ENCODE peak calls at places on chromosomes 16 and 17, in five cellular contexts. J, F, G, D and C are unnamed samples.

GRCh38 chr16:4372578-4373355 is 1.1 kb downstream of the VASN start:
- DNase-seq in D (peak), J (peak), G (no peak), F (peak), C (no peak)

GRCh38 chr16:1021553-1022160 is 40.1 kb downstream of the SOX8 start:
- DNase-seq in J (no peak), G (no peak), F (no peak), D (no peak), C (no peak)

GRCh38 chr17:3904486-3904885 is 11.6 kb upstream of the CAMKK1 start:
- DNase-seq in G (no peak), F (no peak), J (no peak), D (no peak), C (no peak)

GRCh38 chr16:2145843-2146242 is 2.6 kb upstream of the RAB26 start:
- DNase-seq in J (no peak), G (no peak), D (no peak), F (no peak), C (no peak)

GRCh38 chr16:57621521-57622268 is 6.7 kb upstream of the ADGRG1 start:
- DNase-seq in F (no peak), D (no peak), G (no peak), J (no peak), C (no peak)

GRCh38 chr16:58026139-58026704 is 668 bp downstream of the MMP15 start:
- DNase-seq in F (no peak), D (peak), G (no peak), J (peak), C (no peak)

GRCh38 chr16:8572919-8573724 is 17.2 kb downstream of the TMEM114 start:
- DNase-seq in D (peak), G (no peak), J (peak), F (no peak), C (no peak)

GRCh38 chr17:17712268-17712924 is 31.1 kb downstream of the RAI1 start:
- DNase-seq in G (no peak), F (peak), D (no peak), J (no peak), C (no peak)

GRCh38 chr16:70646260-70647241 is at the start of gene IL34:
- DNase-seq in F (no peak), J (peak), G (no peak), D (no peak), C (no peak)

GRCh38 chr16:2337431-2338296 is 2.9 kb downstream of the ABCA3 start:
- DNase-seq in D (no peak), J (no peak), G (no peak), F (peak), C (no peak)

GRCh38 chr17:5122586-5123342 is 6.9 kb downstream of the USP6 start:
- DNase-seq in G (no peak), D (peak), J (no peak), F (peak), C (no peak)

DNA sequence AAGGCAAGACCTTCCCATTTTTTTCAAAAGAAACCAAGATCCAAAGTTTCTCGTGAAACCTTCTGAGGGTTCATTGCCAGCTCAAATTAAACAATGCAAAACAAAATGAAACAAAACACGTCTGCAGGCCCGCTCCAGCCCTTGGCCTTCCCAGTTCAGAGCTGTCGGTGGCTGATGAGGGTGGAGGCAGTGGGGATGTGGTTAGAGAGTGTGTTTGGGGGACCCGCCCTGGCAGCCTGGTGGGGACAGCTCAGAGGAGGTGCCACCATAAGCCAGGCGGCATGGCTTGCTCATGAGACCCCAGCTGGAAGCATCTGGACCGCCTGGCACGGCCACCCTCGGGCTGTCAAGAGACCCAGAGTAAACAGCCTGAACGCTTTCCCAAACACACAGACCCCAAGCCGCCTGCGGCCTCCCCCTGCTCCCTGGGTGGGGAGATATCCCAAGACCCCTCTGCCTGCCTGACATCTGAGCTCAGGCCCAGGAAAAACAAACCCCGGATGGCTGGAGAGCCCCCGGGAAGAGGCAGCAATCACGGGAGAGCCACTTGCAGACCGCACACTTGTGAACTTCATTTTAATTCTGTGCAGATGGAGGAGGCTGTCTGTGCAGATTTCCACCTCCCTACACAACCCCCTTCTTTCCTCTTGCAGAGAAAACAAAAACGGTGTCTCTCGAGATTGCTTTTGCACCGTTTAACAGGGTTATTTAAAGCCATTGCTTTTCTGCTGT is 35.4 kb upstream of the LITAF start:
- DNase-seq in G (peak), F (peak), D (no peak), J (no peak), C (no peak)
- H3K27ac ChIP-seq in G (peak), F (peak), D (no peak), J (no peak), C (peak)

DNA sequence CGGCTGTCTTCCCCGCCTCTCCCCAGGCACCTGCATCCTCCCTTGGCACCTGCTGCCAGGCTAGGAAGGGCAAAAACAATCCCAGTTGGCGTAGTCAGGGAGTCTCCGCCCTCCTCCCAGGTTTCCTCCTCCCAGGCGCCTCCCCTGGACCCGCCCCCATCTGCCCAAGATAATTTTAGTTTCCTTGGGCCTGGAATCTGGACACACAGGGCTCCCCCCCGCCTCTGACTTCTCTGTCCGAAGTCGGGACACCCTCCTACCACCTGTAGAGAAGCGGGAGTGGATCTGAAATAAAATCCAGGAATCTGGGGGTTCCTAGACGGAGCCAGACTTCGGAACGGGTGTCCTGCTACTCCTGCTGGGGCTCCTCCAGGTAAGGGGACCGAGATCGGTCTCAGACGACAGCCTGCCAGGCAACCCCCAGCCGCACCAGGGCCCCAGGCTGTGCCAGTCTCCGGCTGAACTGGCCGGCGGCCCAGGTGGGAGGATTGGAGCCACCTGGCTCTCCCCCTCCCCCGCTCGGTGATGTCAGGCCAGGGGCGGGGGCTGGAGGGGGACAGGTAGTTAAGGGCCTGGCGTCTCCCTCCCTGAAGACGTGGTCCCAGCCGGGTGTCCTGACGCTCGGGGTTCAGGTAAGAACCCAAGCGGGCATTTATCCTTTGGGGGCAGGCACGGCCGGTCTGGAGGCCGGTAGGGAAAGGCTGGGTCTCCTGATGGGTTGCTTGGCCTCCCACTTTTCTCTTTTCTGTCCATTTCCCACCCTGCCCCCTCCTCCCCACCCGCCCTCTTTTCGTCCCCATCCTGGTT is at the start of gene GRB7:
- DNase-seq in F (no peak), D (peak), J (no peak), G (no peak), C (no peak)
- H3K27ac ChIP-seq in F (no peak), D (no peak), J (no peak), G (no peak), C (no peak)

GRCh38 chr17:78977681-78977943 is 2.1 kb downstream of the LGALS3BP start:
- DNase-seq in J (no peak), F (no peak), G (no peak), D (no peak), C (no peak)
- H3K27ac ChIP-seq in J (no peak), F (no peak), G (no peak), D (no peak), C (no peak)

DNA sequence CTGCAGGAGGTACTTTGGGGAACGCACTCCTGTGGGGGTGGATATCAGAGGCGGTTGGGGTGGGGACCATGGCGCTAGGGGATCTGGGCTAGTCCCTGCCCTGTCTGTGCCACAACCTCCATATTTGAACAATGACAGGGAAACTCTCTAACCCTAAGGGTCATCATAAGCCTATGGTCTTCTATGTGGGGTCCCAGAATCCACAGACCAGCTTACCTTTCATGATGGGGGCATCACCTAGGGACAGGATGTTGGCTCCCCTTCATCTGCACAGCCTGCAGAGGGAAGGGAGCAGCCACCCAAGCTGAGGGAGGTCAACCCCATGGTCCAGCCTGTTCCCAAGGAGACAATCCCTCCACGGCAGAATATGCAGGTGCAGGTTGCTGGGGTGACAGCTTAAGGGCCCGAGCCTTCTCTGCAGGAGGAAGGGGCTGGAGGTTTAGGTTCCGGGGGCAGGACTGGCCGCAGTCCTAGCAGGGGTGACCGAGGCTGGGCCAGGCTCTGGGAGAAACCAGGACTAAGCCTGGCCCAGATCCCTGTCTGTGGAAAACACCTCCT is 1.7 kb downstream of the ORAI3 start:
- DNase-seq in F (no peak), D (no peak), G (no peak), J (no peak), C (no peak)
- H3K27ac ChIP-seq in F (no peak), D (no peak), G (peak), J (no peak), C (peak)

DNA sequence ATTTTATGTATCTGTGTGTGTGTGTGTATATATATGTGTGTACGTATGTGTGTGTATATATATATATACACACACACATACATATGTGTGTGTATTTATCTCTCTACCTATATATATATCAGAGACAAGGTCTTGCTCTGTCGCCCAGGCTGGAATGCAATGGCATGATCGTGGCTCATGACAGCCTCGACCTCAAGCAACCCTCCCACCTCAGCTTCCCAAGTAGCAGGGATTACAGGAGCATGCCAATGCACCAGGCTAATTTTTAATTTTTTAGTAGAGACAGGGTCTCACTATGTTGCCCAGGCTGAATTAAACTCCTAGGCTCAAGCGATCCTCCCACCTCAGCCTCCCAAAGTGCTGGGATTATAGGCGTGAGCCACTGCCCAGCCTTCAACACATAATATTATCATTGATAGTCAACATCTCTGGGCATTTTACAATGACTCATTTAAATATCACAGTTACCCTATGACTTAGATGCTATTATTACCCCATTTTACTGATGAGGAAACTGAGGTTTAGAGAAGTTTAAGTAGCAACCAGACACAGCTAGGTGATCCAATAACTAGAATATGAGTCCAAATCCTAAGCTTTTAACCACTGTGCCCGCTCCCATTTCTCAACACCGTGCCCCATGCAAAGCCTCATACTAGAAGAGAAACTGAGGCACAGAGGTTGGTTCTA is 24.3 kb downstream of the G6PC3 start:
- DNase-seq in G (no peak), F (no peak), J (no peak), D (no peak), C (no peak)
- H3K27ac ChIP-seq in G (no peak), F (peak), J (peak), D (peak), C (no peak)

GRCh38 chr17:1746975-1747543 is 4.4 kb downstream of the SERPINF2 start:
- DNase-seq in F (peak), D (no peak), G (no peak), J (no peak), C (no peak)
- H3K27ac ChIP-seq in F (no peak), D (no peak), G (no peak), J (no peak), C (no peak)

GRCh38 chr17:61140386-61140785 is 259.3 kb upstream of the TBX2 start:
- DNase-seq in D (no peak), J (no peak), G (no peak), F (no peak), C (no peak)
- H3K27ac ChIP-seq in D (no peak), J (no peak), G (no peak), F (no peak), C (no peak)

DNA sequence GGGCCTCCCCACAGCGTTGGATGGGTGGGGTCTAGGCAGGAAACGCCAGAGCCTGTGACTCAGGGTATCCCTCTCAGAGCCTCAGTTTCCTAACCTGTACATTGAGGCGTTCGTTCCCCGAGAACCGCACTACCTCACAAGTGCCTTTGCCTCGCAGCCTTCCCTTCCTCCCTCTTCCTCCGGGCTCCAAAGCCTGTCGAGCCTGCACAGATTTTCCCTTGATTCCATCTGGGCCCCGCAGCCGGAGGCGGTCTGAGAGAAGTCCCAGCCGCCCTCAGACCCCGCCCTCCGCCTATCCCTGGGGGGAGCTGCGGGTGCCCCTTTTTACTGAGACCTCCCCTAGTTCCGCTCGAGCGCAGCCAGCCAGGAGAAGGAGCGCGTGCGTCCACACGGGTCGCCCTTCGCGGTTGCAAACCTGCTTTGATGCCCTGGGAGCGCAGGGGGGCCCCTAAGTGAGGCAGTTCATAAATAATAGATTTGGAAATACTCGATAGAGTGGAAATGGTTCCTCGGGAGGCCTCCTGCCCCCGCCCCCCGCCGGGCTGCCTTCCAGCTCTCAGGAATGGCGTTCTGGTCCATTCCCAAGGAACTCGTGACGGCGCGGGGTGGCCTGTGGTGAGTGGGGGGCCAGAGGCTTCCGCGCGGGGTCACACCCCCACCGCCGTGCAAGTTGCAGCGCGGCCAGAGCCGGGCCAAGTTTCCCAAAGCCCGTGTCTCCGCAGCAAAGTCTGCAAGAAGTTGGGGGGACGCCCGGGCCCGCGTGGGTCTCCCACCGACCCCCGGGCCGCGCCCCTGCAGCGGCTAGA is 672 bp downstream of the C16orf74 start:
- DNase-seq in D (peak), J (peak), F (no peak), G (no peak), C (no peak)
- H3K27ac ChIP-seq in D (no peak), J (no peak), F (no peak), G (no peak), C (no peak)

DNA sequence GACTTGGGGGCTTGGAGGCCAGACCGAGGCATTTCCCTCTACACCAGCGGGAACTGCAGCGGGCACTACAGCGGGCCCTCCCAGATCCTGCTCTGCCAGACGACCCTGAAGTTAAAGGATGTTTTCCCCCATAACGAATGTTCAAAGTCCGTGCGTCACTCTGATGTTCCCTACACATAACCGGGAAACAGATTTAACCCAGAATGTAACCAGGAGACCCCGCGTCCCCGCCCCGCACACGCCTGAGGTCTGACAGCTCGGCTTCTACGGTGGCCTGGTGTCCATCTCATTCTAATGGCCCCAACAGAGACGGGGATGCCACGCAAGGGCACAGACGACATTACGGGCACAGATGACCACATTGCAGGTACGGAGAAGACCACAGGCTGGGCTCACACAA is 31.7 kb upstream of the RHOT1 start:
- DNase-seq in G (no peak), F (no peak), J (no peak), D (no peak), C (no peak)
- H3K27ac ChIP-seq in G (no peak), F (no peak), J (no peak), D (no peak), C (no peak)

GRCh38 chr17:79836952-79837887 is 2.0 kb downstream of the CBX4 start:
- DNase-seq in F (no peak), J (peak), D (peak), G (no peak), C (no peak)
- H3K27ac ChIP-seq in F (no peak), J (no peak), D (no peak), G (no peak), C (peak)